ENCODE peak calls at places on chromosomes 4 and X, in six cellular contexts. One of them, this sample, is unnamed.

GRCh38 chrX:87017210-87017609 is 500.4 kb upstream of the KLHL4 start:
- DNase-seq in stimulated activated naive CD8-positive, alpha-beta T cell treated with anti-CD3 and anti-CD28 coated beads, Interleukin-15, Interleukin-2, amounts not matched to agents 100 U/mL and 50 U/mL, for 24 hours: no peak
- DNase-seq in stimulated activated CD8-positive, alpha-beta memory T cell treated with anti-CD3 and anti-CD28 coated beads, Interleukin-4, amount 100 ng/mL, for 1 hour: no peak
- DNase-seq in Kasumi-1: no peak
- DNase-seq in stimulated activated CD4-positive, alpha-beta T cell treated with anti-CD3 and anti-CD28 coated beads, Interleukin-2, amount 100 ng/mL, for 48 hours: no peak
- DNase-seq in activated CD8-positive, alpha-beta memory T cell treated with anti-CD3 and anti-CD28 coated beads for 24 hours: no peak
- DNase-seq in this sample: no peak

GRCh38 chrX:41779058-41779564 is 55.1 kb downstream of the GPR82 start:
- DNase-seq in activated CD8-positive, alpha-beta memory T cell treated with anti-CD3 and anti-CD28 coated beads for 24 hours: no peak
- DNase-seq in stimulated activated CD8-positive, alpha-beta memory T cell treated with anti-CD3 and anti-CD28 coated beads, Interleukin-4, amount 100 ng/mL, for 1 hour: no peak
- DNase-seq in stimulated activated naive CD8-positive, alpha-beta T cell treated with anti-CD3 and anti-CD28 coated beads, Interleukin-15, Interleukin-2, amounts not matched to agents 100 U/mL and 50 U/mL, for 24 hours: no peak
- DNase-seq in Kasumi-1: no peak
- DNase-seq in stimulated activated CD4-positive, alpha-beta T cell treated with anti-CD3 and anti-CD28 coated beads, Interleukin-2, amount 100 ng/mL, for 48 hours: no peak
- DNase-seq in this sample: no peak

GRCh38 chr4:108181704-108182103 is 13.0 kb upstream of the LEF1 start:
- DNase-seq in stimulated activated CD4-positive, alpha-beta T cell treated with anti-CD3 and anti-CD28 coated beads, Interleukin-2, amount 100 ng/mL, for 48 hours: no peak
- DNase-seq in activated CD8-positive, alpha-beta memory T cell treated with anti-CD3 and anti-CD28 coated beads for 24 hours: no peak
- DNase-seq in Kasumi-1: no peak
- DNase-seq in stimulated activated CD8-positive, alpha-beta memory T cell treated with anti-CD3 and anti-CD28 coated beads, Interleukin-4, amount 100 ng/mL, for 1 hour: no peak
- DNase-seq in stimulated activated naive CD8-positive, alpha-beta T cell treated with anti-CD3 and anti-CD28 coated beads, Interleukin-15, Interleukin-2, amounts not matched to agents 100 U/mL and 50 U/mL, for 24 hours: no peak
- DNase-seq in this sample: no peak

GRCh38 chrX:72313757-72314156 is 8.0 kb upstream of the CITED1 start:
- DNase-seq in stimulated activated CD8-positive, alpha-beta memory T cell treated with anti-CD3 and anti-CD28 coated beads, Interleukin-4, amount 100 ng/mL, for 1 hour: no peak
- DNase-seq in stimulated activated CD4-positive, alpha-beta T cell treated with anti-CD3 and anti-CD28 coated beads, Interleukin-2, amount 100 ng/mL, for 48 hours: no peak
- DNase-seq in Kasumi-1: no peak
- DNase-seq in stimulated activated naive CD8-positive, alpha-beta T cell treated with anti-CD3 and anti-CD28 coated beads, Interleukin-15, Interleukin-2, amounts not matched to agents 100 U/mL and 50 U/mL, for 24 hours: no peak
- DNase-seq in activated CD8-positive, alpha-beta memory T cell treated with anti-CD3 and anti-CD28 coated beads for 24 hours: no peak
- DNase-seq in this sample: no peak

GRCh38 chrX:135384161-135384836 is 37.4 kb upstream of the SMIM10L2A start:
- DNase-seq in activated CD8-positive, alpha-beta memory T cell treated with anti-CD3 and anti-CD28 coated beads for 24 hours: no peak
- DNase-seq in stimulated activated CD8-positive, alpha-beta memory T cell treated with anti-CD3 and anti-CD28 coated beads, Interleukin-4, amount 100 ng/mL, for 1 hour: peak
- DNase-seq in Kasumi-1: no peak
- DNase-seq in stimulated activated naive CD8-positive, alpha-beta T cell treated with anti-CD3 and anti-CD28 coated beads, Interleukin-15, Interleukin-2, amounts not matched to agents 100 U/mL and 50 U/mL, for 24 hours: peak
- DNase-seq in stimulated activated CD4-positive, alpha-beta T cell treated with anti-CD3 and anti-CD28 coated beads, Interleukin-2, amount 100 ng/mL, for 48 hours: peak
- DNase-seq in this sample: no peak

GRCh38 chrX:152640039-152640818 is 2.5 kb downstream of the GABRQ start:
- DNase-seq in stimulated activated naive CD8-positive, alpha-beta T cell treated with anti-CD3 and anti-CD28 coated beads, Interleukin-15, Interleukin-2, amounts not matched to agents 100 U/mL and 50 U/mL, for 24 hours: no peak
- DNase-seq in activated CD8-positive, alpha-beta memory T cell treated with anti-CD3 and anti-CD28 coated beads for 24 hours: no peak
- DNase-seq in Kasumi-1: no peak
- DNase-seq in stimulated activated CD8-positive, alpha-beta memory T cell treated with anti-CD3 and anti-CD28 coated beads, Interleukin-4, amount 100 ng/mL, for 1 hour: no peak
- DNase-seq in stimulated activated CD4-positive, alpha-beta T cell treated with anti-CD3 and anti-CD28 coated beads, Interleukin-2, amount 100 ng/mL, for 48 hours: no peak
- DNase-seq in this sample: no peak

GRCh38 chrX:115191490-115192243 is 2.5 kb downstream of the RBMXL3 start:
- DNase-seq in stimulated activated CD8-positive, alpha-beta memory T cell treated with anti-CD3 and anti-CD28 coated beads, Interleukin-4, amount 100 ng/mL, for 1 hour: no peak
- DNase-seq in Kasumi-1: no peak
- DNase-seq in stimulated activated CD4-positive, alpha-beta T cell treated with anti-CD3 and anti-CD28 coated beads, Interleukin-2, amount 100 ng/mL, for 48 hours: no peak
- DNase-seq in activated CD8-positive, alpha-beta memory T cell treated with anti-CD3 and anti-CD28 coated beads for 24 hours: no peak
- DNase-seq in stimulated activated naive CD8-positive, alpha-beta T cell treated with anti-CD3 and anti-CD28 coated beads, Interleukin-15, Interleukin-2, amounts not matched to agents 100 U/mL and 50 U/mL, for 24 hours: no peak
- DNase-seq in this sample: no peak

GRCh38 chr4:95596676-95597075 is 47.9 kb upstream of the UNC5C start:
- DNase-seq in activated CD8-positive, alpha-beta memory T cell treated with anti-CD3 and anti-CD28 coated beads for 24 hours: no peak
- DNase-seq in Kasumi-1: no peak
- DNase-seq in stimulated activated CD4-positive, alpha-beta T cell treated with anti-CD3 and anti-CD28 coated beads, Interleukin-2, amount 100 ng/mL, for 48 hours: no peak
- DNase-seq in stimulated activated naive CD8-positive, alpha-beta T cell treated with anti-CD3 and anti-CD28 coated beads, Interleukin-15, Interleukin-2, amounts not matched to agents 100 U/mL and 50 U/mL, for 24 hours: no peak
- DNase-seq in stimulated activated CD8-positive, alpha-beta memory T cell treated with anti-CD3 and anti-CD28 coated beads, Interleukin-4, amount 100 ng/mL, for 1 hour: no peak
- DNase-seq in this sample: no peak

GRCh38 chr4:60952921-60953320 is 247.2 kb upstream of the ADGRL3 start:
- DNase-seq in stimulated activated CD8-positive, alpha-beta memory T cell treated with anti-CD3 and anti-CD28 coated beads, Interleukin-4, amount 100 ng/mL, for 1 hour: no peak
- DNase-seq in stimulated activated CD4-positive, alpha-beta T cell treated with anti-CD3 and anti-CD28 coated beads, Interleukin-2, amount 100 ng/mL, for 48 hours: no peak
- DNase-seq in activated CD8-positive, alpha-beta memory T cell treated with anti-CD3 and anti-CD28 coated beads for 24 hours: no peak
- DNase-seq in stimulated activated naive CD8-positive, alpha-beta T cell treated with anti-CD3 and anti-CD28 coated beads, Interleukin-15, Interleukin-2, amounts not matched to agents 100 U/mL and 50 U/mL, for 24 hours: no peak
- DNase-seq in Kasumi-1: no peak
- DNase-seq in this sample: no peak

GRCh38 chr4:123672987-123673386 is 276.4 kb downstream of the SPRY1 start:
- DNase-seq in stimulated activated CD8-positive, alpha-beta memory T cell treated with anti-CD3 and anti-CD28 coated beads, Interleukin-4, amount 100 ng/mL, for 1 hour: no peak
- DNase-seq in activated CD8-positive, alpha-beta memory T cell treated with anti-CD3 and anti-CD28 coated beads for 24 hours: no peak
- DNase-seq in stimulated activated CD4-positive, alpha-beta T cell treated with anti-CD3 and anti-CD28 coated beads, Interleukin-2, amount 100 ng/mL, for 48 hours: no peak
- DNase-seq in stimulated activated naive CD8-positive, alpha-beta T cell treated with anti-CD3 and anti-CD28 coated beads, Interleukin-15, Interleukin-2, amounts not matched to agents 100 U/mL and 50 U/mL, for 24 hours: no peak
- DNase-seq in Kasumi-1: no peak
- DNase-seq in this sample: no peak

GRCh38 chr4:138182838-138183426 is 59.2 kb downstream of the SLC7A11 start:
- DNase-seq in stimulated activated CD8-positive, alpha-beta memory T cell treated with anti-CD3 and anti-CD28 coated beads, Interleukin-4, amount 100 ng/mL, for 1 hour: no peak
- DNase-seq in stimulated activated naive CD8-positive, alpha-beta T cell treated with anti-CD3 and anti-CD28 coated beads, Interleukin-15, Interleukin-2, amounts not matched to agents 100 U/mL and 50 U/mL, for 24 hours: no peak
- DNase-seq in activated CD8-positive, alpha-beta memory T cell treated with anti-CD3 and anti-CD28 coated beads for 24 hours: no peak
- DNase-seq in stimulated activated CD4-positive, alpha-beta T cell treated with anti-CD3 and anti-CD28 coated beads, Interleukin-2, amount 100 ng/mL, for 48 hours: no peak
- DNase-seq in Kasumi-1: peak
- DNase-seq in this sample: no peak

GRCh38 chrX:1676866-1677265 is 62.0 kb downstream of the ASMT start:
- DNase-seq in stimulated activated CD8-positive, alpha-beta memory T cell treated with anti-CD3 and anti-CD28 coated beads, Interleukin-4, amount 100 ng/mL, for 1 hour: no peak
- DNase-seq in Kasumi-1: no peak
- DNase-seq in activated CD8-positive, alpha-beta memory T cell treated with anti-CD3 and anti-CD28 coated beads for 24 hours: no peak
- DNase-seq in stimulated activated CD4-positive, alpha-beta T cell treated with anti-CD3 and anti-CD28 coated beads, Interleukin-2, amount 100 ng/mL, for 48 hours: no peak
- DNase-seq in stimulated activated naive CD8-positive, alpha-beta T cell treated with anti-CD3 and anti-CD28 coated beads, Interleukin-15, Interleukin-2, amounts not matched to agents 100 U/mL and 50 U/mL, for 24 hours: no peak
- DNase-seq in this sample: no peak

GRCh38 chr4:107552306-107552705 is 167.7 kb downstream of the PAPSS1 start:
- DNase-seq in stimulated activated CD4-positive, alpha-beta T cell treated with anti-CD3 and anti-CD28 coated beads, Interleukin-2, amount 100 ng/mL, for 48 hours: no peak
- DNase-seq in stimulated activated CD8-positive, alpha-beta memory T cell treated with anti-CD3 and anti-CD28 coated beads, Interleukin-4, amount 100 ng/mL, for 1 hour: no peak
- DNase-seq in Kasumi-1: no peak
- DNase-seq in activated CD8-positive, alpha-beta memory T cell treated with anti-CD3 and anti-CD28 coated beads for 24 hours: no peak
- DNase-seq in stimulated activated naive CD8-positive, alpha-beta T cell treated with anti-CD3 and anti-CD28 coated beads, Interleukin-15, Interleukin-2, amounts not matched to agents 100 U/mL and 50 U/mL, for 24 hours: no peak
- DNase-seq in this sample: no peak

GRCh38 chr4:60884545-60884944 is 315.6 kb upstream of the ADGRL3 start:
- DNase-seq in stimulated activated naive CD8-positive, alpha-beta T cell treated with anti-CD3 and anti-CD28 coated beads, Interleukin-15, Interleukin-2, amounts not matched to agents 100 U/mL and 50 U/mL, for 24 hours: no peak
- DNase-seq in stimulated activated CD8-positive, alpha-beta memory T cell treated with anti-CD3 and anti-CD28 coated beads, Interleukin-4, amount 100 ng/mL, for 1 hour: no peak
- DNase-seq in activated CD8-positive, alpha-beta memory T cell treated with anti-CD3 and anti-CD28 coated beads for 24 hours: no peak
- DNase-seq in stimulated activated CD4-positive, alpha-beta T cell treated with anti-CD3 and anti-CD28 coated beads, Interleukin-2, amount 100 ng/mL, for 48 hours: no peak
- DNase-seq in Kasumi-1: no peak
- DNase-seq in this sample: no peak

GRCh38 chr4:677431-678293 is 3.3 kb downstream of the MYL5 start:
- DNase-seq in Kasumi-1: no peak
- DNase-seq in stimulated activated CD4-positive, alpha-beta T cell treated with anti-CD3 and anti-CD28 coated beads, Interleukin-2, amount 100 ng/mL, for 48 hours: no peak
- DNase-seq in stimulated activated naive CD8-positive, alpha-beta T cell treated with anti-CD3 and anti-CD28 coated beads, Interleukin-15, Interleukin-2, amounts not matched to agents 100 U/mL and 50 U/mL, for 24 hours: no peak
- DNase-seq in activated CD8-positive, alpha-beta memory T cell treated with anti-CD3 and anti-CD28 coated beads for 24 hours: no peak
- DNase-seq in stimulated activated CD8-positive, alpha-beta memory T cell treated with anti-CD3 and anti-CD28 coated beads, Interleukin-4, amount 100 ng/mL, for 1 hour: no peak
- DNase-seq in this sample: no peak

GRCh38 chr4:153488006-153488718 is 22.0 kb downstream of the TMEM131L start:
- DNase-seq in stimulated activated CD8-positive, alpha-beta memory T cell treated with anti-CD3 and anti-CD28 coated beads, Interleukin-4, amount 100 ng/mL, for 1 hour: peak
- DNase-seq in Kasumi-1: peak
- DNase-seq in stimulated activated CD4-positive, alpha-beta T cell treated with anti-CD3 and anti-CD28 coated beads, Interleukin-2, amount 100 ng/mL, for 48 hours: peak
- DNase-seq in activated CD8-positive, alpha-beta memory T cell treated with anti-CD3 and anti-CD28 coated beads for 24 hours: peak
- DNase-seq in stimulated activated naive CD8-positive, alpha-beta T cell treated with anti-CD3 and anti-CD28 coated beads, Interleukin-15, Interleukin-2, amounts not matched to agents 100 U/mL and 50 U/mL, for 24 hours: peak
- DNase-seq in this sample: no peak

GRCh38 chr4:159353422-159354116 is 250.7 kb downstream of the RAPGEF2 start:
- DNase-seq in Kasumi-1: no peak
- DNase-seq in stimulated activated CD8-positive, alpha-beta memory T cell treated with anti-CD3 and anti-CD28 coated beads, Interleukin-4, amount 100 ng/mL, for 1 hour: no peak
- DNase-seq in stimulated activated naive CD8-positive, alpha-beta T cell treated with anti-CD3 and anti-CD28 coated beads, Interleukin-15, Interleukin-2, amounts not matched to agents 100 U/mL and 50 U/mL, for 24 hours: no peak
- DNase-seq in stimulated activated CD4-positive, alpha-beta T cell treated with anti-CD3 and anti-CD28 coated beads, Interleukin-2, amount 100 ng/mL, for 48 hours: no peak
- DNase-seq in activated CD8-positive, alpha-beta memory T cell treated with anti-CD3 and anti-CD28 coated beads for 24 hours: no peak
- DNase-seq in this sample: no peak

GRCh38 chr4:139144911-139145551 is 32.0 kb downstream of the ELF2 start:
- DNase-seq in activated CD8-positive, alpha-beta memory T cell treated with anti-CD3 and anti-CD28 coated beads for 24 hours: no peak
- DNase-seq in stimulated activated CD8-positive, alpha-beta memory T cell treated with anti-CD3 and anti-CD28 coated beads, Interleukin-4, amount 100 ng/mL, for 1 hour: no peak
- DNase-seq in stimulated activated naive CD8-positive, alpha-beta T cell treated with anti-CD3 and anti-CD28 coated beads, Interleukin-15, Interleukin-2, amounts not matched to agents 100 U/mL and 50 U/mL, for 24 hours: no peak
- DNase-seq in stimulated activated CD4-positive, alpha-beta T cell treated with anti-CD3 and anti-CD28 coated beads, Interleukin-2, amount 100 ng/mL, for 48 hours: no peak
- DNase-seq in Kasumi-1: no peak
- DNase-seq in this sample: no peak

GRCh38 chr4:17932041-17932440 is 89.5 kb downstream of the LCORL start:
- DNase-seq in stimulated activated CD8-positive, alpha-beta memory T cell treated with anti-CD3 and anti-CD28 coated beads, Interleukin-4, amount 100 ng/mL, for 1 hour: no peak
- DNase-seq in activated CD8-positive, alpha-beta memory T cell treated with anti-CD3 and anti-CD28 coated beads for 24 hours: no peak
- DNase-seq in stimulated activated CD4-positive, alpha-beta T cell treated with anti-CD3 and anti-CD28 coated beads, Interleukin-2, amount 100 ng/mL, for 48 hours: no peak
- DNase-seq in Kasumi-1: no peak
- DNase-seq in stimulated activated naive CD8-positive, alpha-beta T cell treated with anti-CD3 and anti-CD28 coated beads, Interleukin-15, Interleukin-2, amounts not matched to agents 100 U/mL and 50 U/mL, for 24 hours: no peak
- DNase-seq in this sample: no peak

GRCh38 chr4:54368861-54369260 is 139.8 kb downstream of the PDGFRA start:
- DNase-seq in activated CD8-positive, alpha-beta memory T cell treated with anti-CD3 and anti-CD28 coated beads for 24 hours: no peak
- DNase-seq in stimulated activated CD4-positive, alpha-beta T cell treated with anti-CD3 and anti-CD28 coated beads, Interleukin-2, amount 100 ng/mL, for 48 hours: no peak
- DNase-seq in stimulated activated CD8-positive, alpha-beta memory T cell treated with anti-CD3 and anti-CD28 coated beads, Interleukin-4, amount 100 ng/mL, for 1 hour: no peak
- DNase-seq in Kasumi-1: peak
- DNase-seq in stimulated activated naive CD8-positive, alpha-beta T cell treated with anti-CD3 and anti-CD28 coated beads, Interleukin-15, Interleukin-2, amounts not matched to agents 100 U/mL and 50 U/mL, for 24 hours: no peak
- DNase-seq in this sample: no peak

GRCh38 chrX:140709421-140709846 is at the start of gene LINC00632:
- DNase-seq in stimulated activated naive CD8-positive, alpha-beta T cell treated with anti-CD3 and anti-CD28 coated beads, Interleukin-15, Interleukin-2, amounts not matched to agents 100 U/mL and 50 U/mL, for 24 hours: no peak
- DNase-seq in stimulated activated CD8-positive, alpha-beta memory T cell treated with anti-CD3 and anti-CD28 coated beads, Interleukin-4, amount 100 ng/mL, for 1 hour: no peak
- DNase-seq in activated CD8-positive, alpha-beta memory T cell treated with anti-CD3 and anti-CD28 coated beads for 24 hours: no peak
- DNase-seq in stimulated activated CD4-positive, alpha-beta T cell treated with anti-CD3 and anti-CD28 coated beads, Interleukin-2, amount 100 ng/mL, for 48 hours: no peak
- DNase-seq in Kasumi-1: no peak
- DNase-seq in this sample: no peak

GRCh38 chrX:41090568-41091238 is 5.5 kb downstream of the USP9X start:
- DNase-seq in stimulated activated naive CD8-positive, alpha-beta T cell treated with anti-CD3 and anti-CD28 coated beads, Interleukin-15, Interleukin-2, amounts not matched to agents 100 U/mL and 50 U/mL, for 24 hours: no peak
- DNase-seq in stimulated activated CD4-positive, alpha-beta T cell treated with anti-CD3 and anti-CD28 coated beads, Interleukin-2, amount 100 ng/mL, for 48 hours: no peak
- DNase-seq in stimulated activated CD8-positive, alpha-beta memory T cell treated with anti-CD3 and anti-CD28 coated beads, Interleukin-4, amount 100 ng/mL, for 1 hour: no peak
- DNase-seq in Kasumi-1: no peak
- DNase-seq in activated CD8-positive, alpha-beta memory T cell treated with anti-CD3 and anti-CD28 coated beads for 24 hours: no peak
- DNase-seq in this sample: no peak

GRCh38 chr4:173134426-173134825 is 34.2 kb upstream of the GALNT7 start:
- DNase-seq in stimulated activated naive CD8-positive, alpha-beta T cell treated with anti-CD3 and anti-CD28 coated beads, Interleukin-15, Interleukin-2, amounts not matched to agents 100 U/mL and 50 U/mL, for 24 hours: no peak
- DNase-seq in activated CD8-positive, alpha-beta memory T cell treated with anti-CD3 and anti-CD28 coated beads for 24 hours: no peak
- DNase-seq in Kasumi-1: no peak
- DNase-seq in stimulated activated CD4-positive, alpha-beta T cell treated with anti-CD3 and anti-CD28 coated beads, Interleukin-2, amount 100 ng/mL, for 48 hours: no peak
- DNase-seq in stimulated activated CD8-positive, alpha-beta memory T cell treated with anti-CD3 and anti-CD28 coated beads, Interleukin-4, amount 100 ng/mL, for 1 hour: no peak
- DNase-seq in this sample: no peak

GRCh38 chr4:181301735-181302380 is 941.3 kb upstream of the TENM3 start:
- DNase-seq in stimulated activated naive CD8-positive, alpha-beta T cell treated with anti-CD3 and anti-CD28 coated beads, Interleukin-15, Interleukin-2, amounts not matched to agents 100 U/mL and 50 U/mL, for 24 hours: peak
- DNase-seq in stimulated activated CD4-positive, alpha-beta T cell treated with anti-CD3 and anti-CD28 coated beads, Interleukin-2, amount 100 ng/mL, for 48 hours: peak
- DNase-seq in activated CD8-positive, alpha-beta memory T cell treated with anti-CD3 and anti-CD28 coated beads for 24 hours: no peak
- DNase-seq in stimulated activated CD8-positive, alpha-beta memory T cell treated with anti-CD3 and anti-CD28 coated beads, Interleukin-4, amount 100 ng/mL, for 1 hour: no peak
- DNase-seq in Kasumi-1: peak
- DNase-seq in this sample: no peak

GRCh38 chrX:19630776-19631707 is 115.7 kb upstream of the MAP3K15 start:
- DNase-seq in Kasumi-1: no peak
- DNase-seq in stimulated activated naive CD8-positive, alpha-beta T cell treated with anti-CD3 and anti-CD28 coated beads, Interleukin-15, Interleukin-2, amounts not matched to agents 100 U/mL and 50 U/mL, for 24 hours: no peak
- DNase-seq in stimulated activated CD4-positive, alpha-beta T cell treated with anti-CD3 and anti-CD28 coated beads, Interleukin-2, amount 100 ng/mL, for 48 hours: no peak
- DNase-seq in stimulated activated CD8-positive, alpha-beta memory T cell treated with anti-CD3 and anti-CD28 coated beads, Interleukin-4, amount 100 ng/mL, for 1 hour: no peak
- DNase-seq in activated CD8-positive, alpha-beta memory T cell treated with anti-CD3 and anti-CD28 coated beads for 24 hours: no peak
- DNase-seq in this sample: no peak

GRCh38 chr4:77072195-77072753 is 3.5 kb downstream of the CCNI start:
- DNase-seq in stimulated activated naive CD8-positive, alpha-beta T cell treated with anti-CD3 and anti-CD28 coated beads, Interleukin-15, Interleukin-2, amounts not matched to agents 100 U/mL and 50 U/mL, for 24 hours: peak
- DNase-seq in stimulated activated CD4-positive, alpha-beta T cell treated with anti-CD3 and anti-CD28 coated beads, Interleukin-2, amount 100 ng/mL, for 48 hours: no peak
- DNase-seq in stimulated activated CD8-positive, alpha-beta memory T cell treated with anti-CD3 and anti-CD28 coated beads, Interleukin-4, amount 100 ng/mL, for 1 hour: no peak
- DNase-seq in activated CD8-positive, alpha-beta memory T cell treated with anti-CD3 and anti-CD28 coated beads for 24 hours: no peak
- DNase-seq in Kasumi-1: no peak
- DNase-seq in this sample: no peak

GRCh38 chr4:74768857-74769525 is 25.3 kb downstream of the BTC start:
- DNase-seq in activated CD8-positive, alpha-beta memory T cell treated with anti-CD3 and anti-CD28 coated beads for 24 hours: no peak
- DNase-seq in stimulated activated naive CD8-positive, alpha-beta T cell treated with anti-CD3 and anti-CD28 coated beads, Interleukin-15, Interleukin-2, amounts not matched to agents 100 U/mL and 50 U/mL, for 24 hours: no peak
- DNase-seq in Kasumi-1: peak
- DNase-seq in stimulated activated CD8-positive, alpha-beta memory T cell treated with anti-CD3 and anti-CD28 coated beads, Interleukin-4, amount 100 ng/mL, for 1 hour: no peak
- DNase-seq in stimulated activated CD4-positive, alpha-beta T cell treated with anti-CD3 and anti-CD28 coated beads, Interleukin-2, amount 100 ng/mL, for 48 hours: no peak
- DNase-seq in this sample: no peak

GRCh38 chrX:128975716-128976115 is 547.6 kb downstream of the SMARCA1 start:
- DNase-seq in activated CD8-positive, alpha-beta memory T cell treated with anti-CD3 and anti-CD28 coated beads for 24 hours: no peak
- DNase-seq in stimulated activated naive CD8-positive, alpha-beta T cell treated with anti-CD3 and anti-CD28 coated beads, Interleukin-15, Interleukin-2, amounts not matched to agents 100 U/mL and 50 U/mL, for 24 hours: peak
- DNase-seq in stimulated activated CD4-positive, alpha-beta T cell treated with anti-CD3 and anti-CD28 coated beads, Interleukin-2, amount 100 ng/mL, for 48 hours: peak
- DNase-seq in Kasumi-1: peak
- DNase-seq in stimulated activated CD8-positive, alpha-beta memory T cell treated with anti-CD3 and anti-CD28 coated beads, Interleukin-4, amount 100 ng/mL, for 1 hour: no peak
- DNase-seq in this sample: no peak

GRCh38 chr4:156686120-156686519 is 285.5 kb downstream of the PDGFC start:
- DNase-seq in stimulated activated CD8-positive, alpha-beta memory T cell treated with anti-CD3 and anti-CD28 coated beads, Interleukin-4, amount 100 ng/mL, for 1 hour: no peak
- DNase-seq in Kasumi-1: no peak
- DNase-seq in activated CD8-positive, alpha-beta memory T cell treated with anti-CD3 and anti-CD28 coated beads for 24 hours: no peak
- DNase-seq in stimulated activated CD4-positive, alpha-beta T cell treated with anti-CD3 and anti-CD28 coated beads, Interleukin-2, amount 100 ng/mL, for 48 hours: no peak
- DNase-seq in stimulated activated naive CD8-positive, alpha-beta T cell treated with anti-CD3 and anti-CD28 coated beads, Interleukin-15, Interleukin-2, amounts not matched to agents 100 U/mL and 50 U/mL, for 24 hours: no peak
- DNase-seq in this sample: no peak

GRCh38 chr4:108170729-108171540 is 2.2 kb upstream of the LEF1 start:
- DNase-seq in stimulated activated CD4-positive, alpha-beta T cell treated with anti-CD3 and anti-CD28 coated beads, Interleukin-2, amount 100 ng/mL, for 48 hours: no peak
- DNase-seq in stimulated activated CD8-positive, alpha-beta memory T cell treated with anti-CD3 and anti-CD28 coated beads, Interleukin-4, amount 100 ng/mL, for 1 hour: no peak
- DNase-seq in Kasumi-1: no peak
- DNase-seq in activated CD8-positive, alpha-beta memory T cell treated with anti-CD3 and anti-CD28 coated beads for 24 hours: no peak
- DNase-seq in stimulated activated naive CD8-positive, alpha-beta T cell treated with anti-CD3 and anti-CD28 coated beads, Interleukin-15, Interleukin-2, amounts not matched to agents 100 U/mL and 50 U/mL, for 24 hours: no peak
- DNase-seq in this sample: no peak

GRCh38 chr4:8726344-8726851 is 133.8 kb downstream of the CPZ start:
- DNase-seq in activated CD8-positive, alpha-beta memory T cell treated with anti-CD3 and anti-CD28 coated beads for 24 hours: peak
- DNase-seq in Kasumi-1: no peak
- DNase-seq in stimulated activated CD8-positive, alpha-beta memory T cell treated with anti-CD3 and anti-CD28 coated beads, Interleukin-4, amount 100 ng/mL, for 1 hour: no peak
- DNase-seq in stimulated activated CD4-positive, alpha-beta T cell treated with anti-CD3 and anti-CD28 coated beads, Interleukin-2, amount 100 ng/mL, for 48 hours: no peak
- DNase-seq in stimulated activated naive CD8-positive, alpha-beta T cell treated with anti-CD3 and anti-CD28 coated beads, Interleukin-15, Interleukin-2, amounts not matched to agents 100 U/mL and 50 U/mL, for 24 hours: no peak
- DNase-seq in this sample: no peak

GRCh38 chrX:140299411-140299810 is 205.5 kb downstream of the SOX3 start:
- DNase-seq in stimulated activated CD8-positive, alpha-beta memory T cell treated with anti-CD3 and anti-CD28 coated beads, Interleukin-4, amount 100 ng/mL, for 1 hour: no peak
- DNase-seq in activated CD8-positive, alpha-beta memory T cell treated with anti-CD3 and anti-CD28 coated beads for 24 hours: no peak
- DNase-seq in Kasumi-1: no peak
- DNase-seq in stimulated activated CD4-positive, alpha-beta T cell treated with anti-CD3 and anti-CD28 coated beads, Interleukin-2, amount 100 ng/mL, for 48 hours: no peak
- DNase-seq in stimulated activated naive CD8-positive, alpha-beta T cell treated with anti-CD3 and anti-CD28 coated beads, Interleukin-15, Interleukin-2, amounts not matched to agents 100 U/mL and 50 U/mL, for 24 hours: no peak
- DNase-seq in this sample: no peak

GRCh38 chr4:169268951-169269781 is 1.6 kb downstream of the SH3RF1 start:
- DNase-seq in Kasumi-1: no peak
- DNase-seq in stimulated activated naive CD8-positive, alpha-beta T cell treated with anti-CD3 and anti-CD28 coated beads, Interleukin-15, Interleukin-2, amounts not matched to agents 100 U/mL and 50 U/mL, for 24 hours: no peak
- DNase-seq in stimulated activated CD8-positive, alpha-beta memory T cell treated with anti-CD3 and anti-CD28 coated beads, Interleukin-4, amount 100 ng/mL, for 1 hour: no peak
- DNase-seq in activated CD8-positive, alpha-beta memory T cell treated with anti-CD3 and anti-CD28 coated beads for 24 hours: no peak
- DNase-seq in stimulated activated CD4-positive, alpha-beta T cell treated with anti-CD3 and anti-CD28 coated beads, Interleukin-2, amount 100 ng/mL, for 48 hours: no peak
- DNase-seq in this sample: no peak

GRCh38 chrX:133511041-133511440 is 95.8 kb upstream of the GPC4 start:
- DNase-seq in stimulated activated CD4-positive, alpha-beta T cell treated with anti-CD3 and anti-CD28 coated beads, Interleukin-2, amount 100 ng/mL, for 48 hours: no peak
- DNase-seq in Kasumi-1: no peak
- DNase-seq in activated CD8-positive, alpha-beta memory T cell treated with anti-CD3 and anti-CD28 coated beads for 24 hours: no peak
- DNase-seq in stimulated activated naive CD8-positive, alpha-beta T cell treated with anti-CD3 and anti-CD28 coated beads, Interleukin-15, Interleukin-2, amounts not matched to agents 100 U/mL and 50 U/mL, for 24 hours: no peak
- DNase-seq in stimulated activated CD8-positive, alpha-beta memory T cell treated with anti-CD3 and anti-CD28 coated beads, Interleukin-4, amount 100 ng/mL, for 1 hour: no peak
- DNase-seq in this sample: no peak